ENCODE peak calls at places on chromosomes 2 and 18, in four cellular contexts. Q is HepG2, L is K562, W is HCT116. D is an unnamed sample.

GRCh38 chr2:199556886-199557285 is 99.1 kb upstream of the SATB2 start:
- DNase-seq in Q (no peak), L (no peak), W (no peak), D (no peak)

GRCh38 chr2:225041210-225041870 is 928 bp downstream of the DOCK10 start:
- DNase-seq in Q (no peak), L (no peak), W (no peak), D (peak)

GRCh38 chr2:221070106-221070505 is 502.0 kb downstream of the EPHA4 start:
- DNase-seq in L (no peak), Q (no peak), W (no peak), D (no peak)

GRCh38 chr2:173828189-173829157 is 136.7 kb downstream of the SP3 start:
- DNase-seq in Q (no peak), L (no peak), W (no peak), D (no peak)

GRCh38 chr2:42770288-42771131 is 6.6 kb upstream of the OXER1 start:
- DNase-seq in L (peak), Q (peak), W (peak), D (peak)

GRCh38 chr2:222296911-222297599 is 1.7 kb downstream of the PAX3 start:
- DNase-seq in L (no peak), W (no peak), Q (no peak), D (no peak)

GRCh38 chr18:79476918-79477685 is 81.4 kb downstream of the NFATC1 start:
- DNase-seq in Q (peak), L (no peak), W (no peak), D (no peak)

GRCh38 chr2:217683096-217683870 is 319.5 kb downstream of the TNS1 start:
- DNase-seq in Q (no peak), L (no peak), W (no peak), D (no peak)

GRCh38 chr2:169461143-169461542 is 18.2 kb upstream of the BBS5 start:
- DNase-seq in L (no peak), W (no peak), Q (no peak), D (no peak)

GRCh38 chr2:234291765-234292204 is 205.1 kb downstream of the ARL4C start:
- DNase-seq in L (no peak), W (no peak), Q (no peak), D (no peak)

GRCh38 chr2:71001592-71002570 is 7.2 kb upstream of the TEX261 start:
- DNase-seq in W (no peak), L (peak), Q (no peak), D (peak)

GRCh38 chr2:157488877-157489276 is 45.0 kb upstream of the CYTIP start:
- DNase-seq in L (no peak), Q (no peak), W (no peak), D (no peak)

GRCh38 chr2:34204560-34204959 is 605.5 kb upstream of the FAM98A start:
- DNase-seq in L (no peak), Q (no peak), W (no peak), D (no peak)

GRCh38 chr2:205734436-205734835 is 52.1 kb downstream of the NRP2 start:
- DNase-seq in Q (peak), L (peak), W (no peak), D (peak)

GRCh38 chr2:225070811-225071210 is 28.5 kb upstream of the DOCK10 start:
- DNase-seq in W (no peak), Q (no peak), L (no peak), D (no peak)

GRCh38 chr18:61984293-61984692 is 91.5 kb upstream of the RNF152 start:
- DNase-seq in L (no peak), Q (no peak), W (no peak), D (no peak)

GRCh38 chr2:239853706-239854327 is 171.3 kb downstream of the NDUFA10 start:
- DNase-seq in L (no peak), Q (no peak), W (no peak), D (no peak)

GRCh38 chr18:10715791-10716190 is 190.0 kb downstream of the NAPG start:
- DNase-seq in Q (no peak), W (no peak), L (no peak), D (no peak)

GRCh38 chr2:136175868-136176267 is 57.9 kb upstream of the CXCR4 start:
- DNase-seq in L (no peak), W (no peak), Q (no peak), D (no peak)

GRCh38 chr2:65846984-65847383 is 414.6 kb upstream of the SPRED2 start:
- DNase-seq in W (no peak), Q (no peak), L (no peak), D (no peak)

GRCh38 chr18:49733321-49733720 is 80.0 kb downstream of the ACAA2 start:
- DNase-seq in L (no peak), W (no peak), Q (no peak), D (no peak)

DNA sequence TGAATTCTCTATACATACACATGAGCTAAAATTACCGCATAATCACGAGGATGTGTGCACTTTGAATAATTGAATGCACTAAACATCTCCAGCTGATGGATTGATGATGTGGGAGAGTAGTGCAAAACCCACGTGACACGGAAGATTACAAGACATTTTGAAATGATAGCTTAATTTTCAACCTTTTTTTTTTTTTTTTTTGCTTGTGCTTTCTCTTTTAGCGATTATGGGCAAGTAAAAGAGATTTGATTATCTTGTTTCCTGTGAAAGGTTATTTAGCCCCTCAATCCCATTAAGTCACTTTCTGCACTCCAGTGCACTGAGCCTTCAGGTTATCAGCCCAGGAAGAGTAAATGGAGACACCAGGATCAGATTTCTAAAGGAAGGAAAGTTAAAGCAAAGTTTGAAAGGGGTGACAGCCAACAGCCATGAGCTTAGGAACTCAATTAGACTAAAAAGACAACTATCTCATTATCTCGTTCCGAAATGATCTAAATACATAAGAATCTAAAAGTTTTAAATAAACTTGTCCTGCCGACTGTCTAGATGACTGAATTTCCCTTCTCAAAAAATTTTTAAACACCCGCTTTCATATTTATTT is 81.6 kb downstream of the CDK15 start:
- DNase-seq in L (no peak), W (no peak), Q (no peak), D (no peak)
- TF ChIP-seq REST in L (no peak), W (no peak), Q (no peak), D (no peak)

GRCh38 chr18:22544626-22545025 is 126.9 kb upstream of the CTAGE1 start:
- DNase-seq in W (no peak), L (no peak), Q (no peak), D (no peak)
- TF ChIP-seq ELF1 in W (no peak), L (no peak), Q (no peak), D (no peak)

GRCh38 chr18:815353-815752 is 3.3 kb upstream of the YES1 start:
- DNase-seq in Q (no peak), L (no peak), W (no peak), D (no peak)

GRCh38 chr18:812673-813404 is 797 bp upstream of the YES1 start:
- DNase-seq in Q (peak), L (peak), W (peak), D (peak)

GRCh38 chr18:812123-812672 is at the start of gene YES1:
- DNase-seq in W (peak), Q (peak), L (peak), D (peak)

GRCh38 chr18:814300-815084 is 2.5 kb upstream of the YES1 start:
- DNase-seq in W (no peak), Q (no peak), L (peak), D (no peak)

GRCh38 chr18:813405-814071 is 1.5 kb upstream of the YES1 start:
- DNase-seq in L (no peak), W (no peak), Q (no peak), D (no peak)
- TF ChIP-seq REST in L (no peak), W (no peak), Q (no peak), D (no peak)

DNA sequence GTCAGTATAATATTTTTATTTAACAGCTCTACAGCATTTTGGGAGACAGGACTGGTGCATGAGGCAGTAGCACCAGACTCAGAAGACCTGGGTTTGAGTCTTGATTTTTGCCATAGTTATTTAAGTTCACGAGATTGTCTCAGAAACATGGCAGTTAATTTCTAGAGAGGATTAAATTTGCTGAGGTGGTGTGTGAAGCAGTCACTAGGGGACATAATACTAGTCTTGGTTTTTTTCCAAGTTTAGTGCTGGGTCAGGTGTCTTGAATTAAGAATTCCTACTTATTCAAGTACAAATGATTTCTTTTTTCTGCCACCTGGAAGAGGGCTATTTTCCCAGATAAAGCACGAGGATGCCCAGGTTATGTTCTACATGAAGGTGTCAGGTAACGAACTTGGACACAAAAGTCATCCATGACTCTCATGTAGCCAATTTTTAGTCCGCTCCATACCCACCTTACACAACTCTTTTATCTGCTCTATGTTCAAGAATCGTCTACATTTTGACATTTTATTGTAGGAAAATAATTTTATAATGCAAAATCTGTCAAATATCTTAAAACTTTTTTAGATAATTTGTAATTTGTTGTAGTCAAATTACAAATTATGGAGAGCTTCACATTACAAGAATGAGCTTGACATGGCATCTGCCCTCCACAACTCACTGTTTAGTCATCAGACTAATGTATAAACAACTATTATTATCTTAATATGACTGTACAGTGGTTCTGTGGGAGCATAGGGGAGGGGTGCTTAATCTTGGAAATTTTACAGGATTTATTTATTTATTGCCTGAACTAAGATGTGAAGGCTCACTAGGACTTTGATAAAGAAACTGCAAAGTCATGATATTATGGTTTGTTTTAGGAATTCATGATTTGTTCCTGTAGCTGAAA is 1.6 kb downstream of the MARCHF7 start:
- DNase-seq in Q (peak), L (peak), W (no peak), D (peak)
- TF ChIP-seq ELF1 in Q (no peak), L (no peak), W (no peak), D (no peak)

DNA sequence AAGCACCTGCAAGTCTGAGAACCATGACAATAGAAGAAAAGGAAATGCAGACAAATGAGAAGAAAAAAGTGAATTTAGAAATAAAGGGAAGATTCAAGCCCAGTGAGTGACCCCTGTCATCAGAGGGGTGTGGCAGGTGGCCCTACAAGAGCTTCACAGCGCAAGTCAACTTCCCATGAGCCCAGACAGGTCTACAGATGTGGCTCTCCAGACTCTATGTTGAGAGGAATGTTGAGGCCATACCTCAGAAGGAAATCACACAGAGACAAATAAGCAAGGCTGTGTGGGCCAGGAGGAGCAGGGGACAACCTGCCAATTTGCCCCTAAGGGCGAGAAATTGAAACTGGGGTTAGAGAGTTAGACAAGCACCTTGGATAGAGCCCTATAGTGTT is 856.8 kb downstream of the RNF144A start:
- DNase-seq in L (no peak), Q (no peak), W (no peak), D (no peak)
- TF ChIP-seq REST in L (no peak), Q (no peak), W (no peak), D (no peak)

GRCh38 chr2:114550895-114551793 is 108.7 kb downstream of the DPP10 start:
- DNase-seq in Q (peak), W (no peak), L (no peak), D (peak)
- TF ChIP-seq ELF1 in Q (peak), W (no peak), L (no peak), D (no peak)

DNA sequence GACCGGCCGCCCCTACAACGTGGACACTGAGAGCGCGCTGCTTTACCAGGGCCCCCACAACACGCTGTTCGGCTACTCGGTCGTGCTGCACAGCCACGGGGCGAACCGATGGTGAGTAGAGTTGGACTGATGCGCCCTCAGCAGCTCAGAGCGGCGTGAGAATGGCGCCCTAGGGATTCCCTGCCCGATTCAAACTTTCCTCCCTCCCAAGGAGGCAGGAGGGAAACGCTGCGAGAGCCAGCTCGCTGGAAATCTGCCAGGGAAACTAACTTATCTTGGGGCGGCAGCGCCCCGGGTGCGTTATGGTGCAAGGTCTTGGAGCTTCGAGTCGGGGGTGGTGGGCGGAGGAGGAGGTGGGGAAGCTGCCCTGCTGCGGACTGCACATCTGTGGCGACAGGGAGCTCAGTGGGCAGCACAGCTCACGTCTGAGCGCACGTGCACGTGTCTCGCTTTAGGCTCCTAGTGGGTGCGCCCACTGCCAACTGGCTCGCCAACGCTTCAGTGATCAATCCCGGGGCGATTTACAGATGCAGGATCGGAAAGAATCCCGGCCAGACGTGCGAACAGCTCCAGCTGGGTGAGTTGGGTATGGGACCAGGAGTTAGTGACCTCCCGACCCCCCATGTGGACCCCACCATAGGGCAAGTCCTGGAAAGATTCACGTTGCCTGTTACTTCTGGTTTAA is 697 bp downstream of the ITGA4 start:
- DNase-seq in Q (no peak), W (no peak), L (no peak), D (peak)
- TF ChIP-seq REST in Q (no peak), W (no peak), L (no peak), D (no peak)

GRCh38 chr2:127220102-127220806 is at the start of gene CYP27C1:
- DNase-seq in W (no peak), Q (no peak), L (no peak), D (peak)

GRCh38 chr2:127217470-127218325 is 2.4 kb downstream of the CYP27C1 start:
- DNase-seq in W (peak), L (no peak), Q (no peak), D (no peak)

GRCh38 chr2:127219716-127220090 is 396 bp downstream of the CYP27C1 start:
- DNase-seq in L (no peak), Q (no peak), W (no peak), D (peak)

GRCh38 chr2:127218843-127219715 is 1.0 kb downstream of the CYP27C1 start:
- DNase-seq in L (no peak), W (no peak), Q (no peak), D (peak)

GRCh38 chr2:127220807-127221527 is 868 bp upstream of the CYP27C1 start:
- DNase-seq in W (no peak), L (no peak), Q (no peak), D (no peak)
- TF ChIP-seq ELF1 in W (no peak), L (no peak), Q (no peak), D (no peak)

GRCh38 chr18:23194150-23194968 is 59.1 kb downstream of the CABLES1 start:
- DNase-seq in Q (no peak), L (no peak), W (no peak), D (no peak)
- TF ChIP-seq REST in Q (no peak), L (no peak), W (no peak), D (no peak)

DNA sequence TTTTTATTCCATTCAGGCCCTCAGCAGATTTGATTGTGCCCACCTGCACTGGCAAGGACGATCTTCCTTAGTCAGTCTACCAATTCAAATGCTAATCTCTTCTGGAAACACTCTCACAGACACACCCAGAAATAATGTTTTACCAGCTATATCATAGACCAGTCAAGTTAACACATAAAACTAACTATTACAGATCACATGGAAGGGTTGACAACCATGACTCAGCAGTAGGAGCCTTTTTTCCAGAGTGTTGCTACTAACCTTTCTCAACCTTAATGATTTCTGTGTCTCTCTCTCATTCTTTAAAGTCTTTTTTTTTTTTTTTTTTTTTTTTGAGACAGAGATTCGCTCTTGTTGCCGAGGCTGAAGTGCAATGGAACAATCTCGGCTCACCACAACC is 143.5 kb upstream of the MSH6 start:
- DNase-seq in W (no peak), Q (no peak), L (no peak), D (no peak)
- TF ChIP-seq ELF1 in W (no peak), Q (no peak), L (no peak), D (no peak)